ENCODE peak calls at places on chromosomes 4 and X, in ten cellular contexts. Z is AG08396; W is left ventricle myocardium superior; R is dermis blood vessel endothelial cell; A is mucosa of descending colon; G is AG09319; D is KG1; S is D721Med; P is activated T-cell treated with anti-CD3 and anti-CD28 coated beads, Interleukin-2, amount 50 U/mL, for 72 hours; H is DMS53. N is an unnamed sample.

GRCh38 chr4:921830-922331 is 10.2 kb downstream of the GAK start:
- DNase-seq in S (no peak), H (no peak), P (peak; percentile 41), Z (no peak), D (no peak), G (no peak), W (no peak), R (no peak), A (peak; percentile 21), N (no peak)

GRCh38 chr4:5409980-5410618 is 298.3 kb downstream of the EVC2 start:
- DNase-seq in Z (no peak), H (peak; percentile 51), R (peak; percentile 6), G (no peak), D (no peak), W (no peak), S (no peak), A (no peak), P (no peak), N (no peak)

GRCh38 chr4:176125063-176125462 is 59.4 kb downstream of the WDR17 start:
- DNase-seq in P (no peak), A (no peak), Z (no peak), S (no peak), R (no peak), G (no peak), W (no peak), D (no peak), H (no peak), N (no peak)

GRCh38 chrX:41381685-41382084 is 47.7 kb downstream of the DDX3X start:
- DNase-seq in P (no peak), A (peak; percentile 47), S (no peak), R (peak; percentile 73), W (peak; percentile 30), H (peak; percentile 79), D (no peak), G (peak; percentile 27), Z (peak; percentile 47), N (no peak)

GRCh38 chr4:113050361-113050760 is 908 bp downstream of the ANK2 start:
- DNase-seq in A (no peak), W (no peak), G (no peak), S (no peak), P (no peak), Z (no peak), D (no peak), H (peak; percentile 17), R (no peak), N (no peak)

GRCh38 chr4:187416236-187416635 is 579.3 kb upstream of the ZFP42 start:
- DNase-seq in R (no peak), G (no peak), D (no peak), H (no peak), P (no peak), A (no peak), Z (no peak), W (no peak), S (no peak), N (no peak)

GRCh38 chr4:20266215-20267082 is 14.7 kb downstream of the SLIT2 start:
- DNase-seq in P (no peak), R (no peak), W (no peak), H (no peak), Z (no peak), S (no peak), D (no peak), A (no peak), G (no peak), N (no peak)

GRCh38 chr4:168028970-168029610 is 63.2 kb upstream of the ANXA10 start:
- DNase-seq in D (no peak), S (no peak), P (no peak), W (no peak), H (no peak), A (no peak), G (no peak), R (no peak), Z (no peak), N (no peak)

GRCh38 chr4:121599049-121599448 is 97.7 kb downstream of the ANXA5 start:
- DNase-seq in H (no peak), W (no peak), S (no peak), D (no peak), R (peak; percentile 23), P (no peak), G (no peak), Z (no peak), A (no peak), N (no peak)

GRCh38 chrX:33336783-33337182 is 125.4 kb upstream of the DMD start:
- DNase-seq in P (no peak), A (no peak), W (no peak), H (peak; percentile 66), S (no peak), D (no peak), Z (no peak), G (no peak), R (no peak), N (no peak)

GRCh38 chr4:36054750-36055467 is 189.4 kb downstream of the ARAP2 start:
- DNase-seq in Z (no peak), W (no peak), A (no peak), P (no peak), D (no peak), R (no peak), G (no peak), H (no peak), S (no peak), N (no peak)

GRCh38 chrX:17590892-17591740 is 146.2 kb upstream of the SCML1 start:
- DNase-seq in P (peak; percentile 45), Z (peak; percentile 64), G (peak; percentile 70), S (peak; percentile 16), D (no peak), H (peak; percentile 79), A (peak; percentile 55), W (peak; percentile 49), R (peak; percentile 77), N (no peak)

GRCh38 chrX:16239211-16239610 is 71.9 kb downstream of the MAGEB17 start:
- DNase-seq in H (no peak), S (no peak), R (peak; percentile 0), G (peak; percentile 8), P (peak; percentile 52), Z (peak; percentile 66), A (no peak), D (no peak), W (no peak), N (no peak)

GRCh38 chr4:1029957-1030520 is 18.6 kb downstream of the FGFRL1 start:
- DNase-seq in W (no peak), H (peak; percentile 69), D (no peak), P (no peak), R (no peak), Z (no peak), A (no peak), G (no peak), S (no peak), N (no peak)

GRCh38 chr4:189792819-189793618 is 147.7 kb upstream of the FRG1 start:
- DNase-seq in W (peak; percentile 71), R (peak; percentile 65), A (peak; percentile 73), G (no peak), P (peak; percentile 55), H (peak; percentile 84), Z (peak; percentile 73), D (peak; percentile 23), S (no peak), N (peak; percentile 10)

GRCh38 chrX:152991123-152991522 is 2.8 kb downstream of the PNMA5 start:
- DNase-seq in P (no peak), S (no peak), H (no peak), R (no peak), W (no peak), Z (no peak), A (no peak), G (no peak), D (no peak), N (no peak)

N was measured in effector memory CD8-positive, alpha-beta T cell.